ENCODE peak calls at places on chromosomes 5 and 9, in ten cellular contexts. Y is Panc1, Z is GM12878, U is breast epithelium, T is spleen, N is HCT116, M is prostate gland, B is upper lobe of left lung, A is vagina, F is HepG2. R is an unnamed sample.

GRCh38 chr5:13408616-13409015 is 535.9 kb downstream of the DNAH5 start:
- DNase-seq in A (no peak), N (no peak), M (no peak), Y (no peak), U (no peak), F (no peak), B (no peak), T (no peak), Z (no peak), R (no peak)

GRCh38 chr5:5063533-5063953 is 76.6 kb upstream of the ADAMTS16 start:
- DNase-seq in T (no peak), A (no peak), Z (no peak), B (no peak), F (peak; percentile 83), U (no peak), Y (no peak), M (no peak), N (no peak), R (no peak)

GRCh38 chr5:164076571-164076970 is 571.2 kb downstream of the MAT2B start:
- DNase-seq in T (no peak), N (no peak), Y (no peak), F (no peak), Z (no peak), U (no peak), M (no peak), B (no peak), A (no peak), R (no peak)

GRCh38 chr9:134980516-134980915 is 62.8 kb upstream of the FCN1 start:
- DNase-seq in A (no peak), B (no peak), M (no peak), N (no peak), Y (no peak), Z (no peak), T (no peak), F (no peak), U (no peak), R (no peak)

GRCh38 chr9:34744295-34745221 is 34.6 kb upstream of the CCL21 start:
- DNase-seq in A (no peak), B (no peak), F (no peak), N (peak; percentile 35), U (no peak), Z (no peak), Y (no peak), M (peak; percentile 60), T (no peak), R (no peak)

GRCh38 chr5:115258001-115258400 is 4.7 kb downstream of the PGGT1B start:
- DNase-seq in B (no peak), M (no peak), A (no peak), F (no peak), N (no peak), U (no peak), Y (no peak), T (no peak), Z (no peak), R (no peak)

GRCh38 chr9:94907246-94907936 is 180.9 kb downstream of the AOPEP start:
- DNase-seq in B (no peak), A (no peak), U (no peak), Z (no peak), T (no peak), N (no peak), F (no peak), Y (no peak), M (no peak), R (no peak)

GRCh38 chr5:38381361-38381760 is 123.0 kb downstream of the EGFLAM start:
- DNase-seq in Y (no peak), F (no peak), Z (no peak), N (no peak), B (no peak), A (no peak), M (no peak), U (no peak), T (no peak), R (no peak)

GRCh38 chr5:132890817-132891216 is 17.3 kb downstream of the LEAP2 start:
- DNase-seq in B (no peak), U (no peak), T (no peak), M (no peak), F (no peak), Y (no peak), Z (no peak), N (no peak), A (no peak), R (no peak)

GRCh38 chr5:173730610-173731302 is 114.3 kb upstream of the BOD1 start:
- DNase-seq in F (no peak), B (peak; percentile 72), A (no peak), Z (no peak), Y (no peak), U (no peak), T (no peak), N (no peak), M (no peak), R (no peak)

GRCh38 chr9:134875376-134875775 is 5.2 kb upstream of the FCN2 start:
- DNase-seq in T (no peak), B (no peak), Z (no peak), N (no peak), M (no peak), F (no peak), A (no peak), Y (no peak), U (no peak), R (no peak)

GRCh38 chr5:173498871-173499470 is 117.5 kb downstream of the BOD1 start:
- DNase-seq in Y (no peak), M (no peak), F (peak; percentile 50), A (no peak), B (no peak), N (no peak), Z (no peak), T (no peak), U (no peak), R (no peak)

GRCh38 chr5:132807163-132807838 is 5.8 kb upstream of the SOWAHA start:
- DNase-seq in M (no peak), T (peak; percentile 45), A (no peak), U (no peak), N (peak; percentile 57), Y (no peak), F (peak; percentile 99), B (no peak), Z (peak; percentile 20), R (peak; percentile 77)

DNA sequence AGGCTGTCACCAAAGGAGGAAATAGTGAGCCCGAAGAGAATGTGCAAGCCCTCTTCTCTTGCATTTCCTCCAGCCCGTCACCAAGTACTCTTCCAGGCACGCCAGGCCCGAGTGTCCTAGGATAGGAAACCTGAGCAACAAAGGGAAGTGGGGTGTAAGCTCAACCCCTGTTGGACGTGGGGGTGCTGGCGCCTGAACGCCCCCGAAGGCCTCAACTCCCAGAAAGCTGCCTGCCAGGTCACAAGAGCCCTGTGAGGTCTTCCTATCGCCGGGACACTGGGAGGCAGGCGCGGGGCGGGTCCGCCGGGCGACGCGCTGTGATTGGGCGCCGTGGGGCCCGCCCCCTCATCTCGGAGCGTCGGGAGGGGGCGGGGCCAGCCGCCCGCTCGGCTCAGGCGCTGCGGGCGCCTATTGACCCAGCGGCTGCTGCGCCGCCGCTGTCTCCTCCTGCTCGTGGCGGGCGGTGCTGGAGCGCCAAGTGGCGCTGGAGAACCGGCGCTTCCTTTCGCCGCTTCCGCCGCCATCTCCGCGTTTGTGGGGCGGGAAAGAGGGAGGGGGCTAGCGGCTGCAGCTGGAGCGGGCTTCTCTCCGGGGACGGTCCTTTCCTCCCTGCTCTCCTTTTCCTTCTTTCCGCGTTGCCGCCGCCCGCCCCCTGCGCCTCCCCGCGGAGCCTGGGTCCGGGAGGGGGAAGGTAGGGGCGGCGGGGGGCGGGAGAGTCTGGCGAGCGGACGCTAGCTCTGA is 558 bp upstream of the MAN2A1 start:
- DNase-seq in A (no peak), M (peak; percentile 82), B (peak; percentile 97), F (peak; percentile 89), Z (peak; percentile 62), Y (no peak), T (peak; percentile 96), U (peak; percentile 76), N (peak; percentile 71), R (peak; percentile 87)
- TF ChIP-seq CTCF in A (no peak), M (peak; percentile 10), B (peak; percentile 4), F (no peak), Z (no peak), Y (no peak), T (no peak), U (no peak), N (no peak), R (no peak)

GRCh38 chr9:136901516-136902258 is 15.4 kb downstream of the TRAF2 start:
- DNase-seq in T (peak; percentile 83), Z (peak; percentile 83), F (peak; percentile 88), B (peak; percentile 62), Y (no peak), A (no peak), M (peak; percentile 47), N (peak; percentile 41), U (peak; percentile 68), R (peak; percentile 57)
- TF ChIP-seq POLR2AphosphoS5 in T (peak; percentile 69), Z (peak; percentile 95), F (no peak), B (no peak), Y (peak; percentile 44), A (peak; percentile 10), M (no peak), N (no peak), U (no peak), R (peak; percentile 21)

DNA sequence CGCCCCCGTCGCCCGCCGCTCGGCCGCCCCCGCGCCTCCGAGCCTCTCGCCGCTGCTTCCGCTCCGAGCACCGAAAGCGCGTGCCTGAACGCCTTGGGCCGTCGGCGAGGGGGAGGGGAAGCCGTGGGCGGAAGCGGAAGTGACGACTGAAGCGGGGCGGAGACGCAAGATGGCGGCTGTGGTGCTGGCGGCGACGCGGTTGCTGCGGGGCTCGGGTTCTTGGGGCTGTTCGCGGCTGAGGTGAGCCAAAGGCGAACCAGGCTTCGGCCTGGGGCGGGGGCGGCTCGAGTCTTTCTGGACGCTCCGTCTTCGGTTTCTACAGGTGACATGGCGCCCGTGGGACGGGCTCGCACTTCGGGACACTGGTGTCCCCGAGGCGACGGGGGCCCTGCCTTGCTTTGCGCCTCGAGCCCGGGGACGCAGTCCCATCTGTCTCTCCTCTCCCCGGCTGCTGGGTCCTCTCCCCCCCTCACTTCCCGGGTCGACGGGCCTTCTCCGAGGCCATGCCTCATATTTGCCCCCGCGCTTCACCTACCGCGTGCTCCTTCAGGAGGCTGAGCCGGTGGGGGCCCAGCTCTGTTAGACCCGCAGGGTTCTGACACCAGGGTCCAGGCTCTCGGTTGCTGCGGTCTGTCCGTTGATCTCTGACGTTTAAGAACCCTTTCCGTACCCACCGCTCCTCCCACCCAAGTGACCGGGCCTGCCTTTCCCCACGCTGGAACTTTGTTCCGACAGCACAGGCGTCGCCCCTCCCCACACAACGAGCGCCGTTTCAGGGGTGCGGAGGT is at the start of the genes ENTR1 and PMPCA:
- DNase-seq in T (peak; percentile 98), A (no peak), Y (peak; percentile 33), U (peak; percentile 80), B (peak; percentile 99), M (peak; percentile 91), F (peak; percentile 71), Z (peak; percentile 66), N (peak; percentile 67), R (peak; percentile 95)
- TF ChIP-seq CTCF in T (no peak), A (no peak), Y (no peak), U (no peak), B (no peak), M (no peak), F (no peak), Z (no peak), N (no peak), R (no peak)

GRCh38 chr5:177494356-177495195 is 2.8 kb downstream of the PDLIM7 start:
- DNase-seq in T (peak; percentile 90), Y (no peak), F (peak; percentile 47), A (no peak), U (no peak), M (no peak), Z (no peak), B (peak; percentile 81), N (peak; percentile 49), R (peak; percentile 47)
- TF ChIP-seq POLR2AphosphoS5 in T (peak; percentile 48), Y (no peak), F (no peak), A (no peak), U (no peak), M (no peak), Z (no peak), B (no peak), N (no peak), R (no peak)

GRCh38 chr5:10333154-10334006 is 20.1 kb upstream of the MARCHF6 start:
- DNase-seq in T (peak; percentile 86), U (no peak), M (no peak), Y (no peak), Z (no peak), F (no peak), B (peak; percentile 92), A (no peak), N (no peak), R (peak; percentile 60)
- TF ChIP-seq CTCF in T (no peak), U (no peak), M (no peak), Y (no peak), Z (no peak), F (no peak), B (peak; percentile 6), A (no peak), N (no peak), R (no peak)

R was measured in stomach.